ENCODE peak calls at places on chromosomes 13 and 19, in four cellular contexts. M, S, E and C are unnamed samples.

GRCh38 chr19:9128171-9128570 is 1.4 kb upstream of the OR7G3 start:
- DNase-seq in M (peak), S (no peak), E (peak), C (no peak)

GRCh38 chr19:14363203-14364097 is 17.8 kb upstream of the ADGRE5 start:
- DNase-seq in S (peak), M (peak), E (peak), C (peak)

GRCh38 chr13:80337011-80337688 is 3.8 kb downstream of the SPRY2 start:
- DNase-seq in M (no peak), E (no peak), S (no peak), C (no peak)

GRCh38 chr13:22936228-22936627 is 244.6 kb upstream of the SGCG start:
- DNase-seq in M (no peak), S (no peak), E (no peak), C (no peak)

GRCh38 chr19:50777261-50777660 is 7.0 kb downstream of the GPR32 start:
- DNase-seq in S (no peak), E (no peak), M (no peak), C (no peak)

GRCh38 chr19:3682741-3683404 is 17.4 kb downstream of the PIP5K1C start:
- DNase-seq in E (peak), S (no peak), M (no peak), C (no peak)

GRCh38 chr19:49430678-49431329 is 5.6 kb downstream of the GFY start:
- DNase-seq in M (peak), S (no peak), E (no peak), C (no peak)

GRCh38 chr19:16364231-16364865 is 39.7 kb downstream of the KLF2 start:
- DNase-seq in S (no peak), E (no peak), M (no peak), C (no peak)

GRCh38 chr13:112073245-112074138 is 6.5 kb downstream of the SOX1 start:
- DNase-seq in S (no peak), M (no peak), E (no peak), C (peak)

GRCh38 chr19:11598103-11598483 is 810 bp downstream of the ZNF627 start:
- DNase-seq in S (no peak), E (no peak), M (no peak), C (no peak)

GRCh38 chr13:105991622-105992254 is 543.7 kb downstream of the EFNB2 start:
- DNase-seq in S (no peak), E (peak), M (peak), C (no peak)

GRCh38 chr13:75704942-75705320 is 68.8 kb downstream of the LMO7 start:
- DNase-seq in M (peak), E (no peak), S (no peak), C (peak)

GRCh38 chr13:44989941-44990340 is 603 bp downstream of the GPALPP1 start:
- DNase-seq in M (no peak), S (no peak), E (no peak), C (no peak)

GRCh38 chr13:65843314-65843731 is 1386.8 kb downstream of the PCDH9 start:
- DNase-seq in M (no peak), E (no peak), S (no peak), C (no peak)

GRCh38 chr13:64457976-64458375 is 2772.2 kb downstream of the PCDH9 start:
- DNase-seq in M (no peak), E (peak), S (no peak), C (no peak)

GRCh38 chr19:47549341-47549768 is 23.6 kb downstream of the ZNF541 start:
- DNase-seq in M (no peak), E (no peak), S (no peak), C (no peak)

GRCh38 chr13:90640976-90641375 is 706.5 kb upstream of the MIR17HG start:
- DNase-seq in S (no peak), M (no peak), E (no peak), C (no peak)

GRCh38 chr13:109412232-109412935 is 374.0 kb downstream of the IRS2 start:
- DNase-seq in S (no peak), M (peak), E (peak), C (peak)

GRCh38 chr19:14119644-14120496 is 2.3 kb upstream of the PRKACA start:
- DNase-seq in M (no peak), S (no peak), E (no peak), C (no peak)

GRCh38 chr13:25727250-25727649 is 324.6 kb downstream of the SHISA2 start:
- DNase-seq in M (no peak), E (no peak), S (no peak), C (no peak)

GRCh38 chr19:17394891-17395415 is 957 bp upstream of the CCDC194 start:
- DNase-seq in S (no peak), M (peak), E (peak), C (peak)

GRCh38 chr19:39178296-39179006 is 18.3 kb upstream of the NCCRP1 start:
- DNase-seq in E (no peak), S (no peak), M (no peak), C (no peak)

GRCh38 chr13:98650376-98651107 is 73.6 kb upstream of the STK24 start:
- DNase-seq in E (no peak), M (no peak), S (no peak), C (no peak)
- TF ChIP-seq USF2 in E (no peak), M (no peak), S (no peak), C (no peak)

GRCh38 chr13:20475927-20476691 is 49.5 kb downstream of the CRYL1 start:
- DNase-seq in S (no peak), E (no peak), M (no peak), C (peak)
- TF ChIP-seq USF2 in S (no peak), E (no peak), M (no peak), C (no peak)

DNA sequence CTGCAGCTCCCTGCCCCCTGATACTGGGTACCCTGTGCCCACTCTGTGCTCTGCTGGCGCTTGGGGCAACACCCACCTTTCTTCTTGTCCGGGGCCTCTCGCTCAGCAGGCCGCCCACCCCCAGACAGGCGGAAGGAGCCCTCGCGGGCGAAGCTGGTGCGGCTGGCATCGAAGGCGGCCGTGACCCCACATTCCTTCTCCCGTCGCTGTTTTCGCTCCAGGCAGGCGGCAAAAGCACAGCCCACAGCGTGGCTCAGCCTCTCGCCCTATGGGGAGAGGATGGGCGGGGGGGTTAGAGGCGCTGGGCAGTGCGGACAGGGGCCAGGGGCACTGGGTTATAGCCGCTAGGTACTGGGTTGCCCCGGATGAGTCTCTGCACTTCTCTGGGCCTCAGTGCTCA is 13.3 kb downstream of the NUMBL start:
- DNase-seq in S (no peak), M (no peak), E (no peak), C (no peak)
- TF ChIP-seq USF2 in S (no peak), M (no peak), E (no peak), C (no peak)

GRCh38 chr19:35368378-35368777 is 2.5 kb upstream of the GPR42 start:
- DNase-seq in E (no peak), S (no peak), M (no peak), C (no peak)
- TF ChIP-seq USF2 in E (no peak), S (no peak), M (no peak), C (no peak)

DNA sequence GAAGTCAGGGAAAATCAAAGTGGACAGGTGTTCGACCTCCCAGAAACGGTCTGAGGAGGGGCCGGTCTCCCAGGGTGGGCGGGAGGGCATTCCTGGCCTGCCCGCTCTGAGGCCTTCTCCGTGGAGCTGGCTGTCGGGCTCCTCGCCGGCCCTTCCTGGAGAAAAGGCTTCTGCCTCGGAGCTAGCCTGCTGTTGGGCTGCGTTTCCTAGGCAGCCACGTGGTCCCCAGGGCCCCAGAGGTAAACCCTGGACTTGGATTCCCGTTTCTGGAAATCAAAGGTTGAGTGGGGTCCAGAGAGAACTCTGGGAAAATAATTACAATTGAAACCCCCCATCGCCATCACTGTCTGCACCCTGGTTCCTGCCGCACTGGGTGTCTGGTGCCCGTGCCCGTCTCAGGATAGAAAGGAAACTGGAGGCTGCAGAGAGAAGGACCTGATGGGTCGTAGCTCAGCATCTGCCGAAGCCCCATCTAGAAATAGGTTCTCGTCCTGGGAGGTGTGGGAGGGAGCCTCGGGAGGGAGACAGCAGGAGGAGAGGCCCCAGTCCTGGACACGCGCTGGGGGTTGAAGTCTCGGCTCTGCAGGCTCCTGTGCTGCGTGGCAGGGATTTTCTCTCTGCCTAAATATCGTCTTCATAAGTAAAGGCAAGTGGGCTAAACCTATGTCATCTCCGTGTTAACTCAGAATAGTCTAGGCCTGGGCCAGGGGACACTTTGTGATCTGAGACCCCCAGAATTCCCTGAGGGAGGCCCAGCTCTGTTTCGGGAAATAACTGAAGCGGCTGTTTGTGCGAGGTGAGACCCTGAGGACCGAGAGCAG is 7.7 kb upstream of the PROZ start:
- DNase-seq in S (no peak), M (no peak), E (no peak), C (no peak)
- TF ChIP-seq USF2 in S (peak), M (no peak), E (no peak), C (no peak)

GRCh38 chr13:70736622-70737317 is 628.5 kb upstream of the KLHL1 start:
- DNase-seq in E (no peak), S (no peak), M (no peak), C (no peak)
- TF ChIP-seq USF2 in E (no peak), S (no peak), M (no peak), C (no peak)

GRCh38 chr13:41263261-41263971 is at the start of gene MTRF1:
- DNase-seq in M (peak), E (peak), S (peak), C (peak)
- TF ChIP-seq USF2 in M (no peak), E (no peak), S (no peak), C (no peak)